ENCODE peak calls at places on chromosomes 2 and 18, in nine cellular contexts. One of them, this sample, is unnamed.

GRCh38 chr2:197184959-197185586 is 125.5 kb downstream of the ANKRD44 start:
- DNase-seq in heart left ventricle: peak; percentile 85
- DNase-seq in adipocyte: peak; percentile 49
- DNase-seq in testis: peak; percentile 32
- DNase-seq in right lobe of liver: peak; percentile 99
- DNase-seq in IMR-90: peak; percentile 29
- DNase-seq in CD8-positive, alpha-beta T cell: no peak
- DNase-seq in OCI-LY7: no peak
- DNase-seq in tibial nerve: no peak
- DNase-seq in this sample: no peak

GRCh38 chr2:97900806-97901205 is 94.9 kb downstream of the TMEM131 start:
- DNase-seq in heart left ventricle: no peak
- DNase-seq in adipocyte: peak; percentile 57
- DNase-seq in testis: no peak
- DNase-seq in right lobe of liver: no peak
- DNase-seq in IMR-90: peak; percentile 66
- DNase-seq in CD8-positive, alpha-beta T cell: no peak
- DNase-seq in OCI-LY7: peak; percentile 24
- DNase-seq in tibial nerve: no peak
- DNase-seq in this sample: no peak

GRCh38 chr2:127024769-127025356 is 82.1 kb downstream of the BIN1 start:
- DNase-seq in heart left ventricle: no peak
- DNase-seq in adipocyte: peak; percentile 51
- DNase-seq in testis: peak; percentile 66
- DNase-seq in right lobe of liver: no peak
- DNase-seq in IMR-90: peak; percentile 40
- DNase-seq in CD8-positive, alpha-beta T cell: no peak
- DNase-seq in OCI-LY7: no peak
- DNase-seq in tibial nerve: no peak
- DNase-seq in this sample: no peak

GRCh38 chr2:72669121-72669520 is 156.7 kb downstream of the EXOC6B start:
- DNase-seq in heart left ventricle: no peak
- DNase-seq in adipocyte: peak; percentile 72
- DNase-seq in testis: no peak
- DNase-seq in right lobe of liver: no peak
- DNase-seq in IMR-90: peak; percentile 77
- DNase-seq in CD8-positive, alpha-beta T cell: no peak
- DNase-seq in OCI-LY7: no peak
- DNase-seq in tibial nerve: no peak
- DNase-seq in this sample: no peak

GRCh38 chr2:109226612-109227011 is 97.6 kb downstream of the SH3RF3 start:
- DNase-seq in heart left ventricle: no peak
- DNase-seq in adipocyte: no peak
- DNase-seq in testis: no peak
- DNase-seq in right lobe of liver: no peak
- DNase-seq in IMR-90: no peak
- DNase-seq in CD8-positive, alpha-beta T cell: peak; percentile 29
- DNase-seq in OCI-LY7: no peak
- DNase-seq in tibial nerve: no peak
- DNase-seq in this sample: no peak

GRCh38 chr2:200741468-200742202 is 70.1 kb upstream of the BZW1 start:
- DNase-seq in heart left ventricle: no peak
- DNase-seq in adipocyte: peak; percentile 27
- DNase-seq in testis: no peak
- DNase-seq in right lobe of liver: no peak
- DNase-seq in IMR-90: no peak
- DNase-seq in CD8-positive, alpha-beta T cell: no peak
- DNase-seq in OCI-LY7: no peak
- DNase-seq in tibial nerve: no peak
- DNase-seq in this sample: peak; percentile 66

GRCh38 chr2:58512878-58513277 is 271.8 kb upstream of the FANCL start:
- DNase-seq in heart left ventricle: no peak
- DNase-seq in adipocyte: no peak
- DNase-seq in testis: no peak
- DNase-seq in right lobe of liver: no peak
- DNase-seq in IMR-90: no peak
- DNase-seq in CD8-positive, alpha-beta T cell: no peak
- DNase-seq in OCI-LY7: no peak
- DNase-seq in tibial nerve: no peak
- DNase-seq in this sample: no peak

GRCh38 chr2:27506587-27506986 is 9.9 kb downstream of the GCKR start:
- DNase-seq in heart left ventricle: no peak
- DNase-seq in adipocyte: no peak
- DNase-seq in testis: no peak
- DNase-seq in right lobe of liver: no peak
- DNase-seq in IMR-90: no peak
- DNase-seq in CD8-positive, alpha-beta T cell: no peak
- DNase-seq in OCI-LY7: no peak
- DNase-seq in tibial nerve: no peak
- DNase-seq in this sample: no peak

GRCh38 chr2:172448544-172449267 is 21.3 kb downstream of the ITGA6 start:
- DNase-seq in heart left ventricle: no peak
- DNase-seq in adipocyte: no peak
- DNase-seq in testis: no peak
- DNase-seq in right lobe of liver: no peak
- DNase-seq in IMR-90: no peak
- DNase-seq in CD8-positive, alpha-beta T cell: no peak
- DNase-seq in OCI-LY7: no peak
- DNase-seq in tibial nerve: no peak
- DNase-seq in this sample: peak; percentile 68

GRCh38 chr18:48152549-48152948 is 222.1 kb upstream of the SMAD2 start:
- DNase-seq in heart left ventricle: no peak
- DNase-seq in adipocyte: no peak
- DNase-seq in testis: peak; percentile 4
- DNase-seq in right lobe of liver: peak; percentile 57
- DNase-seq in IMR-90: no peak
- DNase-seq in CD8-positive, alpha-beta T cell: no peak
- DNase-seq in OCI-LY7: no peak
- DNase-seq in tibial nerve: peak; percentile 49
- DNase-seq in this sample: no peak

GRCh38 chr2:191010887-191011885 is 2.8 kb downstream of the STAT1 start:
- DNase-seq in heart left ventricle: no peak
- DNase-seq in adipocyte: no peak
- DNase-seq in testis: no peak
- DNase-seq in right lobe of liver: no peak
- DNase-seq in IMR-90: no peak
- DNase-seq in CD8-positive, alpha-beta T cell: no peak
- DNase-seq in OCI-LY7: no peak
- DNase-seq in tibial nerve: no peak
- DNase-seq in this sample: no peak

GRCh38 chr18:7021994-7022840 is 95.4 kb downstream of the LAMA1 start:
- DNase-seq in heart left ventricle: no peak
- DNase-seq in adipocyte: peak; percentile 15
- DNase-seq in testis: no peak
- DNase-seq in right lobe of liver: peak; percentile 54
- DNase-seq in IMR-90: peak; percentile 43
- DNase-seq in CD8-positive, alpha-beta T cell: no peak
- DNase-seq in OCI-LY7: peak; percentile 26
- DNase-seq in tibial nerve: no peak
- DNase-seq in this sample: peak; percentile 86

DNA sequence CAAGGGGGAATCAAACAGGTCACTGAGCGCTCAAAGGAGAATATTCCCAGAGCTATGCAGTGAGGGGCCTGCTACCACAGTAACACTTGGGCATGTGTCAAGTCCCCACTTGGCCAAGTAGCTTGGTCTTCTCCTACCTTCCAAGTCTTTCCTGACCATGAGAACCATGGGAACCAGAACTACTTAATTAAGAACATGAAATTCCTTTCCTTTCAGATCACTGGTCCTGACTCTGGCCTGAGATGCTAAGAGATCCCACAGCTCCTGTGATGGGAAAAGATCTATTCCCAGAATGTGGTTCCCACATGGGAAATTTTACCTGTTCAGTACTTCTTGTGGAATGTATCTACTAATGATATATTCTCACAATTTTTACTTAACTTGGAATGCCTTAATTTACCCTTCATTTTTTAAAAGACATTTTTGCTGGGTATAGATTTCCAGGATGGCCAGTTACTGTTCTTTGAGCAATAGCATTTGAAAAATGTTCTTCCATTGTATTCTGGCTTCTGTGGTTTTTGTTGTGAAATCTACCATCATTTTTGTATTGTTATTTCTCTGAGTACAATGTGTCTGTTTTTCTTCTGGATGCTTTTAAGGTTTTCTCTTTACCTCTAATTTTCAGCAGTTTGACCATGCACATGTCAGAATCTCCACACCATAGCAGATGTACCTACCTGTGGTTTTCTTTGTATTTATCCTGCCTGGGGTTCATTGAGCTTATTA is 37.9 kb downstream of the KCNIP3 start:
- DNase-seq in heart left ventricle: no peak
- DNase-seq in adipocyte: peak; percentile 44
- DNase-seq in testis: no peak
- DNase-seq in right lobe of liver: no peak
- DNase-seq in IMR-90: peak; percentile 47
- DNase-seq in CD8-positive, alpha-beta T cell: no peak
- DNase-seq in OCI-LY7: no peak
- DNase-seq in tibial nerve: no peak
- DNase-seq in this sample: no peak
- H3K9me3 ChIP-seq in heart left ventricle: no peaks in the 10 kb centered on the region
- H3K9me3 ChIP-seq in adipocyte: no peaks in the 10 kb centered on the region
- H3K9me3 ChIP-seq in testis: no peaks in the 10 kb centered on the region
- H3K9me3 ChIP-seq in right lobe of liver: no peaks in the 10 kb centered on the region
- H3K9me3 ChIP-seq in IMR-90: no peaks in the 10 kb centered on the region
- H3K9me3 ChIP-seq in CD8-positive, alpha-beta T cell: no peaks in the 10 kb centered on the region
- H3K9me3 ChIP-seq in OCI-LY7: no peaks in the 10 kb centered on the region
- H3K9me3 ChIP-seq in tibial nerve: no peaks in the 10 kb centered on the region
- H3K9me3 ChIP-seq in this sample: no peaks in the 10 kb centered on the region

GRCh38 chr2:240491483-240491882 is 56.0 kb downstream of the GPC1 start:
- DNase-seq in heart left ventricle: no peak
- DNase-seq in adipocyte: no peak
- DNase-seq in testis: no peak
- DNase-seq in right lobe of liver: no peak
- DNase-seq in IMR-90: no peak
- DNase-seq in CD8-positive, alpha-beta T cell: no peak
- DNase-seq in OCI-LY7: no peak
- DNase-seq in tibial nerve: no peak
- DNase-seq in this sample: no peak
- H3K9me3 ChIP-seq in heart left ventricle: no peaks in the 10 kb centered on the region
- H3K9me3 ChIP-seq in adipocyte: peaks cover 36% of the 10 kb centered on the region
- H3K9me3 ChIP-seq in testis: no peaks in the 10 kb centered on the region
- H3K9me3 ChIP-seq in right lobe of liver: no peaks in the 10 kb centered on the region
- H3K9me3 ChIP-seq in IMR-90: peaks cover 2% of the 10 kb centered on the region
- H3K9me3 ChIP-seq in CD8-positive, alpha-beta T cell: peaks cover 12% of the 10 kb centered on the region
- H3K9me3 ChIP-seq in OCI-LY7: peaks cover 38% of the 10 kb centered on the region
- H3K9me3 ChIP-seq in tibial nerve: no peaks in the 10 kb centered on the region
- H3K9me3 ChIP-seq in this sample: peaks cover 59% of the 10 kb centered on the region

DNA sequence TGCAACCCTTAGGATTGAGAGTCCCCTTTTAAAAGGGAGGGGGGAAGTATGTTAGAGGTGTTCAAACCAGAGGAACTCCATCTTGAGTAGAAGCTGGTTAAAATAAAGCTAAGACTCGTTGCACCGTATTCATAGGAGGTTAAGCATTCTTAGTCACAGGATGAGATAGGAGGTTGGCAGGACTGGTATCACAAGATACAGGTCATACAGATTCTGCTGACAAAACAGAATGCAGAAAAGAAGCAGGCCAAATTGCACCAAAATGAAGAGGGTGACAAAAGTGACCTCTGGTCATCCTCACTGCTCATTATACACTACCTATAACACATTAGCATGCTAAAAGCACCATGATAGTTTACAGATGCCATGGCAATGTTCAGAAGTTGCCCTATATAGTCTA is 192.3 kb upstream of the NDUFV2 start:
- DNase-seq in heart left ventricle: no peak
- DNase-seq in adipocyte: no peak
- DNase-seq in testis: no peak
- DNase-seq in right lobe of liver: no peak
- DNase-seq in IMR-90: no peak
- DNase-seq in CD8-positive, alpha-beta T cell: no peak
- DNase-seq in OCI-LY7: no peak
- DNase-seq in tibial nerve: no peak
- DNase-seq in this sample: no peak
- H3K9me3 ChIP-seq in heart left ventricle: no peaks in the 10 kb centered on the region
- H3K9me3 ChIP-seq in adipocyte: peaks cover 4% of the 10 kb centered on the region
- H3K9me3 ChIP-seq in testis: no peaks in the 10 kb centered on the region
- H3K9me3 ChIP-seq in right lobe of liver: no peaks in the 10 kb centered on the region
- H3K9me3 ChIP-seq in IMR-90: peaks cover 3% of the 10 kb centered on the region
- H3K9me3 ChIP-seq in CD8-positive, alpha-beta T cell: no peaks in the 10 kb centered on the region
- H3K9me3 ChIP-seq in OCI-LY7: peaks cover 53% of the 10 kb centered on the region
- H3K9me3 ChIP-seq in tibial nerve: no peaks in the 10 kb centered on the region
- H3K9me3 ChIP-seq in this sample: no peaks in the 10 kb centered on the region

GRCh38 chr18:36533446-36534153 is 236.1 kb downstream of the FHOD3 start:
- DNase-seq in heart left ventricle: no peak
- DNase-seq in adipocyte: no peak
- DNase-seq in testis: no peak
- DNase-seq in right lobe of liver: no peak
- DNase-seq in IMR-90: no peak
- DNase-seq in CD8-positive, alpha-beta T cell: no peak
- DNase-seq in OCI-LY7: no peak
- DNase-seq in tibial nerve: no peak
- DNase-seq in this sample: no peak
- H3K9me3 ChIP-seq in heart left ventricle: no peaks in the 10 kb centered on the region
- H3K9me3 ChIP-seq in adipocyte: no peaks in the 10 kb centered on the region
- H3K9me3 ChIP-seq in testis: no peaks in the 10 kb centered on the region
- H3K9me3 ChIP-seq in right lobe of liver: no peaks in the 10 kb centered on the region
- H3K9me3 ChIP-seq in IMR-90: no peaks in the 10 kb centered on the region
- H3K9me3 ChIP-seq in CD8-positive, alpha-beta T cell: no peaks in the 10 kb centered on the region
- H3K9me3 ChIP-seq in OCI-LY7: no peaks in the 10 kb centered on the region
- H3K9me3 ChIP-seq in tibial nerve: no peaks in the 10 kb centered on the region
- H3K9me3 ChIP-seq in this sample: no peaks in the 10 kb centered on the region

GRCh38 chr2:11142330-11142729 is 12.9 kb upstream of the SLC66A3 start:
- DNase-seq in heart left ventricle: no peak
- DNase-seq in adipocyte: no peak
- DNase-seq in testis: no peak
- DNase-seq in right lobe of liver: no peak
- DNase-seq in IMR-90: no peak
- DNase-seq in CD8-positive, alpha-beta T cell: no peak
- DNase-seq in OCI-LY7: no peak
- DNase-seq in tibial nerve: no peak
- DNase-seq in this sample: no peak
- H3K9me3 ChIP-seq in heart left ventricle: no peaks in the 10 kb centered on the region
- H3K9me3 ChIP-seq in adipocyte: peaks cover 10% of the 10 kb centered on the region
- H3K9me3 ChIP-seq in testis: no peaks in the 10 kb centered on the region
- H3K9me3 ChIP-seq in right lobe of liver: no peaks in the 10 kb centered on the region
- H3K9me3 ChIP-seq in IMR-90: peaks cover 6% of the 10 kb centered on the region
- H3K9me3 ChIP-seq in CD8-positive, alpha-beta T cell: no peaks in the 10 kb centered on the region
- H3K9me3 ChIP-seq in OCI-LY7: no peaks in the 10 kb centered on the region
- H3K9me3 ChIP-seq in tibial nerve: no peaks in the 10 kb centered on the region
- H3K9me3 ChIP-seq in this sample: no peaks in the 10 kb centered on the region

This sample was measured in mucosa of descending colon.